ENCODE peak calls at places on chromosomes 6 and 20, in eight cellular contexts. O, X, D, M, H, V, U and L are unnamed samples. For H3K4me1, the result is how much of the 10 kb centered on the place peaks cover.

GRCh38 chr20:33733654-33734576 is 2.1 kb downstream of the ZNF341 start:
- DNase-seq in O (peak), X (peak), D (peak), M (peak), H (no peak), V (peak), U (no peak), L (peak)

GRCh38 chr20:29762620-29763019 is 1494.8 kb upstream of the DEFB115 start:
- DNase-seq in O (no peak), X (no peak), D (no peak), M (no peak), H (no peak), V (no peak), U (no peak), L (no peak)

GRCh38 chr20:64176548-64177419 is 12.5 kb downstream of the MYT1 start:
- DNase-seq in O (no peak), X (peak), D (no peak), M (no peak), H (no peak), V (no peak), U (no peak), L (no peak)

GRCh38 chr6:100565439-100566104 is 100.9 kb upstream of the SIM1 start:
- DNase-seq in O (no peak), X (no peak), D (no peak), M (no peak), H (no peak), V (no peak), U (no peak), L (peak)

GRCh38 chr6:49713346-49713745 is at the start of gene CRISP2:
- DNase-seq in O (no peak), X (peak), D (no peak), M (no peak), H (no peak), V (no peak), U (peak), L (no peak)

GRCh38 chr20:3788685-3789155 is 2.2 kb upstream of the CENPB start:
- DNase-seq in O (no peak), X (no peak), D (no peak), M (no peak), H (no peak), V (no peak), U (no peak), L (peak)

GRCh38 chr6:45543298-45544235 is 165.8 kb upstream of the SUPT3H start:
- DNase-seq in O (no peak), X (no peak), D (no peak), M (peak), H (no peak), V (no peak), U (no peak), L (no peak)

GRCh38 chr6:55601120-55601519 is 22.1 kb upstream of the HMGCLL1 start:
- DNase-seq in O (no peak), X (peak), D (no peak), M (no peak), H (no peak), V (no peak), U (no peak), L (no peak)

GRCh38 chr6:44146685-44147084 is 11.9 kb upstream of the CAPN11 start:
- DNase-seq in O (no peak), X (no peak), D (no peak), M (no peak), H (no peak), V (no peak), U (no peak), L (no peak)

DNA sequence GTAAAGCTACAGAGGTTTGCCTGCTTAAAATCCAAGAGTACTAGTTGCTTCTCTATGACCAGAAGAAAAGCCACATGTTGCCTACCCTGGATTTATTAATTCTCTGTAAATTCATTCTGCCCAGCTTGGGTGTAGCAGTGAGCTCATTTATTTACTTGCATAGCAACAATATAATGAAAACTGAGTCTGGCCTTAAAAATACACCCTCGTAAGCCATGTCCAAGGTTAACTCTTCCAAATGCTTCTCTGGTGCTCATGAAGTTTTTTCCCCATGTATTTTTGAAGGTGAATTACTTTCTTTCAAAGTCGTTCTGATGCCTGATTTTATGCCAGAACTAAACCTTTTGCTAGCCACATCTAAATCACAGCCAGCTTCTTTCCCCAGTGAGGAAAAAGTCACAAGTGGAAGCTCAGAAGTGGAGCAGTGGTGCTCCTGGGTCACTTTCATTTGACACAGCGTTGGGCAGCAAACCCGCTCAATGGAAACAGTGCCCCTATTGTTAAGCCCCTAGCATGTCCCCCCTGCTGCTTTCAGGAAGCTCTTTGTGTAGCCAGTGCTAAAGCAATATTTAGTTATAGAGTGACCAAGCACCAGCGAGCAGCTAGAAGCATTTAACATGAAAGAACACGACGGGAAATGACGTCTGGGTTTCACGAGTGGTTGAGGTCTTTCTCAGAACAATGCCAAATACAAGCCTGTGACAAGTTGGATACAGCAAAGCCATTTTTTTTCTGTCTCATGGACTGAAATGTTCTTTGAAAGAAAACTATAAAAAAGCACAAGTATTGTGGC is 29.8 kb downstream of the NEDD9 start:
- DNase-seq in O (no peak), X (peak), D (no peak), M (peak), H (no peak), V (no peak), U (no peak), L (peak)
- H3K4me1 ChIP-seq in O (half or more), X (under half), D (under half), M (under half), H (under half), V (under half), U (half or more), L (under half)

DNA sequence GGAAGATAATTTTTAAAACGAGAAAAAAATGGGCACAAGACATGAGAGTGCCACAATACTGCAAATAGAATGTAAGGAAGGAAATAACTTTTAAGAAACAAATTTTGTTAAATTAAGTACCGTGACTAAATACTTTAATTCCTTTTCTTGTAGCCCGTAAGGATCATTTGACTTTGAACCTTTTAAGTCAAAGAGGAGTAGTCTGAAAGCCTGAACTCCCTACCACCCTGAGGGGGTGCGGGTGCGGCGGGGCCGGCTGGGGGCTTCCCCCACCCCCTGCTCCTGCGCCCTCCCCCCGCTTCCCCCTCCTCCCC is 231 bp upstream of the PHACTR2 start:
- DNase-seq in O (no peak), X (no peak), D (no peak), M (no peak), H (no peak), V (no peak), U (no peak), L (no peak)
- H3K4me3 ChIP-seq in O (peak), X (peak), D (no peak), M (peak), H (peak), V (peak), U (peak), L (peak)

DNA sequence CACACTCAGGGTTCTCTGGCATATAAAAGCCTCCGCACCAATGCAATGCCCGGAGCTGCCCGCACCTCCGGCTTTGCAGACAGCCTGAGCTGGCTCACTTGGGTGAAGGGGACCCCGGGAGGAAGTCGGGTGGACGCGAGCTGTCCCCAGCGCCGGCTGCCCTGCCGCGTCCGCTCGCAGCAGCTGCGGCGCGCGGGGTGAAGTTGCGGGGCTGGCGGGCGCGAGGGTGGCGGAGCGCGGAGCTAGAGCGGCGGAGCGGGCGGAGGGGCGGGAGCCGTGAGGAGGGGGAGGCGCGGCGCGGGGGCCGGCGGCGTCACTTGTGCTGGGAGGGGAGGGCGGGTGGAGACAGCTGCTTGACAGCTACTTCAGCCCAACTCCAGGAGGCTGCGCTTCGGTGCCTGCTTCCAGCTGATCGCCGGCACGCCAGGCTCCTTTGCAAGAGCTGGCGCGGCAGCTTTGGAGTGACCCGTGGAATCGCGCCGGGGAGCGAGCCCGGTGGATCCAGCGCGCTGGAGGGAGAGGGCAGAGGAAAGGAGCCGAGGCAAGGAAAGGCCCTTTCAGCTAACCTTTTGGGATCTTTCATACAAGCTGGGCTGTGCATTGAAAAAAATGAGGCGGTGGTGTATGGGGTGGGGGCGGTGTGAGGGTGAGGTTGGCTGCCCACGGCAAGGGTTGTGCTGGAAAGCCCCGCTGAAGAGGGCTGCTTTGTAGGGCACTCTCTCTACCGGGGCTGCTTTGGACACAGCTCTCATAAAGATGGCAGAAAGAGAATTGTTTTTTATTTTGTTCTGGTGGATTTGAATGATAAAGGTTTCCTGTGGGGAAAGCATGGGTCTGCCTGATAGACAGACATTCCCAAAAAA is 24.7 kb downstream of the RIPOR2 start:
- DNase-seq in O (peak), X (peak), D (peak), M (peak), H (peak), V (peak), U (peak), L (no peak)
- H3K4me1 ChIP-seq in O (under half), X (under half), D (under half), M (under half), H (half or more), V (under half), U (half or more), L (under half)

GRCh38 chr6:140537211-140537610 is 1162.8 kb upstream of the CITED2 start:
- DNase-seq in O (no peak), X (no peak), D (no peak), M (peak), H (no peak), V (no peak), U (no peak), L (no peak)
- H3K4me3 ChIP-seq in O (no peak), X (no peak), D (no peak), M (no peak), H (no peak), V (no peak), U (no peak), L (no peak)

DNA sequence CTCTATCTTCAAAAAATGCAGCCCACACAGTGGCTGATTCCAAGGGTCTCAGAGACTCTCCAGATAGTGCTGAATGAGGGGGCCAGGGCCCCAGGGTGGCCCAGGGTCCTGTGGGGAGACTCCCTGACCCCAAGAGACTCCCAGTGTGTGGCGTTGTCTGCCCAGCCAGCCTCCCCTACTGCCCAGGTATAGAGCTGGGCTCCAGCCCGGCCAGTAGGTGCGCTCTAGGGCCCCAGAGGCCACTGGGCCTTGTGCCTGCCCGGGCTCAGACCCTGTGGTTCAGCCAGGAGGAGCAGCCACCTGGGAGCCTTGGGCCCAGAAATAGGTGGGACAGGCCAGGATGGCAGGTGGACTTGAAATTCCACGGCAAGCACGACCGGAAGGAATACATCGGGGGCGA is 30.3 kb upstream of the GATA5 start:
- DNase-seq in O (no peak), X (peak), D (no peak), M (no peak), H (no peak), V (no peak), U (no peak), L (no peak)
- H3K4me1 ChIP-seq in O (under half), X (under half), D (under half), M (under half), H (under half), V (under half), U (under half), L (under half)

GRCh38 chr20:59073582-59073981 is 31.0 kb upstream of the PRELID3B start:
- DNase-seq in O (no peak), X (no peak), D (no peak), M (no peak), H (no peak), V (no peak), U (no peak), L (no peak)
- H3K4me3 ChIP-seq in O (no peak), X (no peak), D (no peak), M (no peak), H (no peak), V (no peak), U (no peak), L (no peak)

DNA sequence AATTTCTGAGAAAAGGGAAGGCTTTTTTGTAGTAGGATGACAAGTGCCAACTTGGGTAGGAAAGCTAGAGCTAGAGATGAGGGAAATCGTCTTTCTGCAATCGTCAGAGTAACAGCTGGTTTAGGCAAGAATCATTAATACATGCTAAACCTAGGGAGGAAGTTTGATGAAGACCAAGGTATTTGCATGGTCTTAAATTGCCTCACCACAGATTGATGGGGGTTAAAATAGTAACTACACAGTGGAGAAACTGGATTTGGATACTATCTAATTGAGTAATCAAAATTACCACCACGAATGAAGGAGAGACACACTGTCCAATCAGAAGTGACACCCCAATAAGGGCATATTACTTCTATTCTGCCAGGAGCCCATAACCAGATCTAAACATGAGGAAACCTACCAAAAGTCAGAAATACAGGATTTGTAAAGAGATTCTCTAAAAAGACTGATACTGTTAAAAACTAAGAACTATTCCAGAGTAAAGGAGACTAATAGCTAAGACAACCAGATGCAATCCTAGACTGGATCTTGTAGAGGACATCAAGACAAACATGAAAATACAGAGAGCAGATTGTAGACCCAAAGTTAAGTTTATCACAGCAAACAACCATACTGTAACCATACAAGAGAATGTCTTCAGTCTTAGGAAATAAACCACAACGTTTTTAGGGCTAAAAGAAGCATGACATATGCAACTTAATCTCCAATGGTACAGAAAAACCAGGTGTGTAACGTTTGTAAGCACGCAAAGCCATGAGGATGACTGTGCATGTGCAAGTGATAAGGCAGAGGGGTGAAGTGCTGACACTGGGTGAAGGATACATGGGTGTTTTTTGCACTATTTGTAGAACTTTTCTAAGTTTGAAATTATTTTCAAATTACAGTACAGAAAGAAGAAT is 21.8 kb downstream of the SNX5 start:
- DNase-seq in O (no peak), X (no peak), D (no peak), M (no peak), H (no peak), V (no peak), U (no peak), L (no peak)
- H3K4me1 ChIP-seq in O (under half), X (under half), D (under half), M (under half), H (under half), V (under half), U (under half), L (under half)

DNA sequence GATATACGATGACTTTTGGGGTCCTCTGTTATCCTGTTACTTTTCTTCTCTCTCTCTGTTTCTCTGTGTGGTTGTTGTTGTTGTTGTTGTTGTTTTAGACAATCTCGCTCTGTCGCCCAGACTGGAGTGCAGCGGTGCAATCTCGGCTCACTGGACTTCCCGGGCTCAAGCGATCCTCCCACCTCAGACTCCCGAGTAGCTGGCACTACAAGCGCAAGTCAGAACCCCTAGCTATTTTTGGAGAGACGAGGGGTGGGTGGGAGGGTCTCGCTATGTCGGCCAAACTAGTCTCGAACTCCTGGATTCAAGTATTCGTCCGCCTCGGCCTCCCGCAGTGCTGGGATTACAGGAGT is 19.1 kb upstream of the ABT1 start:
- DNase-seq in O (no peak), X (no peak), D (no peak), M (no peak), H (no peak), V (no peak), U (no peak), L (no peak)
- H3K4me3 ChIP-seq in O (no peak), X (peak), D (no peak), M (peak), H (peak), V (peak), U (peak), L (no peak)

GRCh38 chr20:834151-834747 is 734 bp downstream of the FAM110A start:
- DNase-seq in O (no peak), X (no peak), D (no peak), M (no peak), H (no peak), V (no peak), U (peak), L (no peak)

GRCh38 chr20:833121-833449 is 430 bp upstream of the FAM110A start:
- DNase-seq in O (no peak), X (no peak), D (no peak), M (no peak), H (no peak), V (no peak), U (no peak), L (no peak)

GRCh38 chr20:833450-834150 is at the start of gene FAM110A:
- DNase-seq in O (peak), X (peak), D (peak), M (peak), H (peak), V (peak), U (peak), L (peak)

GRCh38 chr20:836188-836587 is 2.7 kb downstream of the FAM110A start:
- DNase-seq in O (no peak), X (no peak), D (no peak), M (no peak), H (no peak), V (no peak), U (no peak), L (no peak)

GRCh38 chr20:835220-836045 is 1.9 kb downstream of the FAM110A start:
- DNase-seq in O (no peak), X (no peak), D (no peak), M (no peak), H (no peak), V (no peak), U (no peak), L (no peak)
- H3K4me1 ChIP-seq in O (under half), X (under half), D (under half), M (under half), H (under half), V (under half), U (half or more), L (under half)